ENCODE peak calls at places on chromosomes 16 and 17, in six cellular contexts. One of them, this sample, is unnamed.

GRCh38 chr16:88064889-88065746 is 113.9 kb downstream of the BANP start:
- DNase-seq in activated CD4-positive, alpha-beta T cell treated with anti-CD3 and anti-CD28 coated beads, Interleukin-2, amount 50 U/mL, for 24 hours: no peak
- DNase-seq in stimulated activated CD4-positive, alpha-beta T cell treated with anti-CD3 and anti-CD28 coated beads, Interleukin-4, amount 100 ng/mL, for 1 hour: no peak
- DNase-seq in anterior cingulate cortex: no peak
- DNase-seq in MG63: no peak
- DNase-seq in ELF-1: peak
- DNase-seq in this sample: no peak

GRCh38 chr17:44786551-44787081 is 27.8 kb downstream of the ADAM11 start:
- DNase-seq in activated CD4-positive, alpha-beta T cell treated with anti-CD3 and anti-CD28 coated beads, Interleukin-2, amount 50 U/mL, for 24 hours: no peak
- DNase-seq in ELF-1: no peak
- DNase-seq in MG63: no peak
- DNase-seq in anterior cingulate cortex: peak
- DNase-seq in stimulated activated CD4-positive, alpha-beta T cell treated with anti-CD3 and anti-CD28 coated beads, Interleukin-4, amount 100 ng/mL, for 1 hour: no peak
- DNase-seq in this sample: no peak

GRCh38 chr16:31874354-31875111 is 926 bp downstream of the ZNF267 start:
- DNase-seq in anterior cingulate cortex: no peak
- DNase-seq in ELF-1: peak
- DNase-seq in MG63: peak
- DNase-seq in activated CD4-positive, alpha-beta T cell treated with anti-CD3 and anti-CD28 coated beads, Interleukin-2, amount 50 U/mL, for 24 hours: no peak
- DNase-seq in stimulated activated CD4-positive, alpha-beta T cell treated with anti-CD3 and anti-CD28 coated beads, Interleukin-4, amount 100 ng/mL, for 1 hour: no peak
- DNase-seq in this sample: no peak

GRCh38 chr17:9009737-9010136 is 11.6 kb upstream of the NTN1 start:
- DNase-seq in stimulated activated CD4-positive, alpha-beta T cell treated with anti-CD3 and anti-CD28 coated beads, Interleukin-4, amount 100 ng/mL, for 1 hour: no peak
- DNase-seq in activated CD4-positive, alpha-beta T cell treated with anti-CD3 and anti-CD28 coated beads, Interleukin-2, amount 50 U/mL, for 24 hours: no peak
- DNase-seq in MG63: no peak
- DNase-seq in ELF-1: no peak
- DNase-seq in anterior cingulate cortex: no peak
- DNase-seq in this sample: no peak

GRCh38 chr16:4388275-4389021 is 16.8 kb downstream of the VASN start:
- DNase-seq in stimulated activated CD4-positive, alpha-beta T cell treated with anti-CD3 and anti-CD28 coated beads, Interleukin-4, amount 100 ng/mL, for 1 hour: no peak
- DNase-seq in activated CD4-positive, alpha-beta T cell treated with anti-CD3 and anti-CD28 coated beads, Interleukin-2, amount 50 U/mL, for 24 hours: no peak
- DNase-seq in anterior cingulate cortex: no peak
- DNase-seq in ELF-1: peak
- DNase-seq in MG63: no peak
- DNase-seq in this sample: no peak

GRCh38 chr16:31713945-31714898 is 159.4 kb upstream of the ZNF267 start:
- DNase-seq in activated CD4-positive, alpha-beta T cell treated with anti-CD3 and anti-CD28 coated beads, Interleukin-2, amount 50 U/mL, for 24 hours: no peak
- DNase-seq in anterior cingulate cortex: no peak
- DNase-seq in MG63: no peak
- DNase-seq in stimulated activated CD4-positive, alpha-beta T cell treated with anti-CD3 and anti-CD28 coated beads, Interleukin-4, amount 100 ng/mL, for 1 hour: no peak
- DNase-seq in ELF-1: peak
- DNase-seq in this sample: peak

GRCh38 chr16:78571434-78571833 is 472.0 kb downstream of the WWOX start:
- DNase-seq in ELF-1: no peak
- DNase-seq in stimulated activated CD4-positive, alpha-beta T cell treated with anti-CD3 and anti-CD28 coated beads, Interleukin-4, amount 100 ng/mL, for 1 hour: no peak
- DNase-seq in MG63: no peak
- DNase-seq in anterior cingulate cortex: no peak
- DNase-seq in activated CD4-positive, alpha-beta T cell treated with anti-CD3 and anti-CD28 coated beads, Interleukin-2, amount 50 U/mL, for 24 hours: no peak
- DNase-seq in this sample: no peak

GRCh38 chr17:29169806-29170591 is 10.2 kb downstream of the MYO18A start:
- DNase-seq in anterior cingulate cortex: no peak
- DNase-seq in stimulated activated CD4-positive, alpha-beta T cell treated with anti-CD3 and anti-CD28 coated beads, Interleukin-4, amount 100 ng/mL, for 1 hour: no peak
- DNase-seq in activated CD4-positive, alpha-beta T cell treated with anti-CD3 and anti-CD28 coated beads, Interleukin-2, amount 50 U/mL, for 24 hours: no peak
- DNase-seq in ELF-1: no peak
- DNase-seq in MG63: no peak
- DNase-seq in this sample: no peak

GRCh38 chr17:68356949-68357455 is 65.7 kb downstream of the ARSG start:
- DNase-seq in MG63: no peak
- DNase-seq in stimulated activated CD4-positive, alpha-beta T cell treated with anti-CD3 and anti-CD28 coated beads, Interleukin-4, amount 100 ng/mL, for 1 hour: no peak
- DNase-seq in activated CD4-positive, alpha-beta T cell treated with anti-CD3 and anti-CD28 coated beads, Interleukin-2, amount 50 U/mL, for 24 hours: no peak
- DNase-seq in ELF-1: no peak
- DNase-seq in anterior cingulate cortex: no peak
- DNase-seq in this sample: no peak

GRCh38 chr17:27657620-27658019 is 26.6 kb downstream of the LGALS9 start:
- DNase-seq in anterior cingulate cortex: no peak
- DNase-seq in MG63: peak
- DNase-seq in stimulated activated CD4-positive, alpha-beta T cell treated with anti-CD3 and anti-CD28 coated beads, Interleukin-4, amount 100 ng/mL, for 1 hour: no peak
- DNase-seq in activated CD4-positive, alpha-beta T cell treated with anti-CD3 and anti-CD28 coated beads, Interleukin-2, amount 50 U/mL, for 24 hours: no peak
- DNase-seq in ELF-1: no peak
- DNase-seq in this sample: no peak

GRCh38 chr17:59769891-59770290 is 62.4 kb downstream of the VMP1 start:
- DNase-seq in MG63: no peak
- DNase-seq in ELF-1: no peak
- DNase-seq in activated CD4-positive, alpha-beta T cell treated with anti-CD3 and anti-CD28 coated beads, Interleukin-2, amount 50 U/mL, for 24 hours: no peak
- DNase-seq in anterior cingulate cortex: no peak
- DNase-seq in stimulated activated CD4-positive, alpha-beta T cell treated with anti-CD3 and anti-CD28 coated beads, Interleukin-4, amount 100 ng/mL, for 1 hour: no peak
- DNase-seq in this sample: no peak

GRCh38 chr17:45125509-45125908 is 6.8 kb downstream of the PLCD3 start:
- DNase-seq in ELF-1: no peak
- DNase-seq in stimulated activated CD4-positive, alpha-beta T cell treated with anti-CD3 and anti-CD28 coated beads, Interleukin-4, amount 100 ng/mL, for 1 hour: no peak
- DNase-seq in anterior cingulate cortex: no peak
- DNase-seq in activated CD4-positive, alpha-beta T cell treated with anti-CD3 and anti-CD28 coated beads, Interleukin-2, amount 50 U/mL, for 24 hours: no peak
- DNase-seq in MG63: no peak
- DNase-seq in this sample: no peak

GRCh38 chr17:76681222-76682137 is 29.3 kb downstream of the MXRA7 start:
- DNase-seq in activated CD4-positive, alpha-beta T cell treated with anti-CD3 and anti-CD28 coated beads, Interleukin-2, amount 50 U/mL, for 24 hours: peak
- DNase-seq in MG63: peak
- DNase-seq in ELF-1: peak
- DNase-seq in stimulated activated CD4-positive, alpha-beta T cell treated with anti-CD3 and anti-CD28 coated beads, Interleukin-4, amount 100 ng/mL, for 1 hour: peak
- DNase-seq in anterior cingulate cortex: peak
- DNase-seq in this sample: no peak

GRCh38 chr16:79272141-79272577 is 328.4 kb downstream of the MAF start:
- DNase-seq in MG63: no peak
- DNase-seq in stimulated activated CD4-positive, alpha-beta T cell treated with anti-CD3 and anti-CD28 coated beads, Interleukin-4, amount 100 ng/mL, for 1 hour: peak
- DNase-seq in anterior cingulate cortex: no peak
- DNase-seq in activated CD4-positive, alpha-beta T cell treated with anti-CD3 and anti-CD28 coated beads, Interleukin-2, amount 50 U/mL, for 24 hours: peak
- DNase-seq in ELF-1: no peak
- DNase-seq in this sample: no peak

GRCh38 chr17:72422505-72423285 is 301.9 kb downstream of the SOX9 start:
- DNase-seq in MG63: peak
- DNase-seq in stimulated activated CD4-positive, alpha-beta T cell treated with anti-CD3 and anti-CD28 coated beads, Interleukin-4, amount 100 ng/mL, for 1 hour: peak
- DNase-seq in ELF-1: peak
- DNase-seq in activated CD4-positive, alpha-beta T cell treated with anti-CD3 and anti-CD28 coated beads, Interleukin-2, amount 50 U/mL, for 24 hours: no peak
- DNase-seq in anterior cingulate cortex: no peak
- DNase-seq in this sample: no peak

GRCh38 chr17:35519442-35519841 is 18.0 kb downstream of the SLFN12L start:
- DNase-seq in stimulated activated CD4-positive, alpha-beta T cell treated with anti-CD3 and anti-CD28 coated beads, Interleukin-4, amount 100 ng/mL, for 1 hour: no peak
- DNase-seq in ELF-1: no peak
- DNase-seq in MG63: no peak
- DNase-seq in activated CD4-positive, alpha-beta T cell treated with anti-CD3 and anti-CD28 coated beads, Interleukin-2, amount 50 U/mL, for 24 hours: no peak
- DNase-seq in anterior cingulate cortex: no peak
- DNase-seq in this sample: no peak

GRCh38 chr17:73591278-73592078 is 52.8 kb downstream of the SDK2 start:
- DNase-seq in activated CD4-positive, alpha-beta T cell treated with anti-CD3 and anti-CD28 coated beads, Interleukin-2, amount 50 U/mL, for 24 hours: no peak
- DNase-seq in ELF-1: no peak
- DNase-seq in MG63: no peak
- DNase-seq in anterior cingulate cortex: no peak
- DNase-seq in stimulated activated CD4-positive, alpha-beta T cell treated with anti-CD3 and anti-CD28 coated beads, Interleukin-4, amount 100 ng/mL, for 1 hour: peak
- DNase-seq in this sample: no peak

GRCh38 chr17:79814966-79815835 is 18.3 kb upstream of the CBX8 start:
- DNase-seq in activated CD4-positive, alpha-beta T cell treated with anti-CD3 and anti-CD28 coated beads, Interleukin-2, amount 50 U/mL, for 24 hours: no peak
- DNase-seq in stimulated activated CD4-positive, alpha-beta T cell treated with anti-CD3 and anti-CD28 coated beads, Interleukin-4, amount 100 ng/mL, for 1 hour: no peak
- DNase-seq in ELF-1: peak
- DNase-seq in MG63: peak
- DNase-seq in anterior cingulate cortex: no peak
- DNase-seq in this sample: no peak

GRCh38 chr17:61474235-61474927 is 22.2 kb downstream of the TBX4 start:
- DNase-seq in MG63: peak
- DNase-seq in ELF-1: no peak
- DNase-seq in stimulated activated CD4-positive, alpha-beta T cell treated with anti-CD3 and anti-CD28 coated beads, Interleukin-4, amount 100 ng/mL, for 1 hour: no peak
- DNase-seq in anterior cingulate cortex: no peak
- DNase-seq in activated CD4-positive, alpha-beta T cell treated with anti-CD3 and anti-CD28 coated beads, Interleukin-2, amount 50 U/mL, for 24 hours: no peak
- DNase-seq in this sample: no peak

GRCh38 chr17:8940866-8941471 is 24.5 kb downstream of the PIK3R5 start:
- DNase-seq in MG63: no peak
- DNase-seq in ELF-1: no peak
- DNase-seq in anterior cingulate cortex: no peak
- DNase-seq in stimulated activated CD4-positive, alpha-beta T cell treated with anti-CD3 and anti-CD28 coated beads, Interleukin-4, amount 100 ng/mL, for 1 hour: peak
- DNase-seq in activated CD4-positive, alpha-beta T cell treated with anti-CD3 and anti-CD28 coated beads, Interleukin-2, amount 50 U/mL, for 24 hours: no peak
- DNase-seq in this sample: no peak

GRCh38 chr17:12982224-12982623 is 35.6 kb downstream of the ELAC2 start:
- DNase-seq in ELF-1: no peak
- DNase-seq in stimulated activated CD4-positive, alpha-beta T cell treated with anti-CD3 and anti-CD28 coated beads, Interleukin-4, amount 100 ng/mL, for 1 hour: no peak
- DNase-seq in anterior cingulate cortex: no peak
- DNase-seq in activated CD4-positive, alpha-beta T cell treated with anti-CD3 and anti-CD28 coated beads, Interleukin-2, amount 50 U/mL, for 24 hours: no peak
- DNase-seq in MG63: no peak
- DNase-seq in this sample: no peak

GRCh38 chr17:7856081-7856791 is 1.1 kb downstream of the NAA38 start:
- DNase-seq in ELF-1: peak
- DNase-seq in stimulated activated CD4-positive, alpha-beta T cell treated with anti-CD3 and anti-CD28 coated beads, Interleukin-4, amount 100 ng/mL, for 1 hour: peak
- DNase-seq in anterior cingulate cortex: no peak
- DNase-seq in activated CD4-positive, alpha-beta T cell treated with anti-CD3 and anti-CD28 coated beads, Interleukin-2, amount 50 U/mL, for 24 hours: no peak
- DNase-seq in MG63: no peak
- DNase-seq in this sample: no peak

GRCh38 chr16:24645739-24646645 is 83.5 kb upstream of the TNRC6A start:
- DNase-seq in anterior cingulate cortex: no peak
- DNase-seq in ELF-1: no peak
- DNase-seq in activated CD4-positive, alpha-beta T cell treated with anti-CD3 and anti-CD28 coated beads, Interleukin-2, amount 50 U/mL, for 24 hours: no peak
- DNase-seq in stimulated activated CD4-positive, alpha-beta T cell treated with anti-CD3 and anti-CD28 coated beads, Interleukin-4, amount 100 ng/mL, for 1 hour: no peak
- DNase-seq in MG63: peak
- DNase-seq in this sample: no peak

GRCh38 chr17:37039269-37039668 is 90.5 kb downstream of the AATF start:
- DNase-seq in stimulated activated CD4-positive, alpha-beta T cell treated with anti-CD3 and anti-CD28 coated beads, Interleukin-4, amount 100 ng/mL, for 1 hour: no peak
- DNase-seq in MG63: no peak
- DNase-seq in ELF-1: no peak
- DNase-seq in anterior cingulate cortex: no peak
- DNase-seq in activated CD4-positive, alpha-beta T cell treated with anti-CD3 and anti-CD28 coated beads, Interleukin-2, amount 50 U/mL, for 24 hours: no peak
- DNase-seq in this sample: peak

GRCh38 chr16:57590654-57591085 is 37.8 kb upstream of the ADGRG1 start:
- DNase-seq in activated CD4-positive, alpha-beta T cell treated with anti-CD3 and anti-CD28 coated beads, Interleukin-2, amount 50 U/mL, for 24 hours: no peak
- DNase-seq in stimulated activated CD4-positive, alpha-beta T cell treated with anti-CD3 and anti-CD28 coated beads, Interleukin-4, amount 100 ng/mL, for 1 hour: no peak
- DNase-seq in anterior cingulate cortex: no peak
- DNase-seq in MG63: peak
- DNase-seq in ELF-1: no peak
- DNase-seq in this sample: no peak

GRCh38 chr16:64122177-64122576 is 999.7 kb downstream of the CDH11 start:
- DNase-seq in MG63: no peak
- DNase-seq in ELF-1: no peak
- DNase-seq in anterior cingulate cortex: no peak
- DNase-seq in stimulated activated CD4-positive, alpha-beta T cell treated with anti-CD3 and anti-CD28 coated beads, Interleukin-4, amount 100 ng/mL, for 1 hour: no peak
- DNase-seq in activated CD4-positive, alpha-beta T cell treated with anti-CD3 and anti-CD28 coated beads, Interleukin-2, amount 50 U/mL, for 24 hours: no peak
- DNase-seq in this sample: no peak

GRCh38 chr16:89696598-89697128 is 4.8 kb downstream of the SPATA2L start:
- DNase-seq in ELF-1: no peak
- DNase-seq in MG63: no peak
- DNase-seq in stimulated activated CD4-positive, alpha-beta T cell treated with anti-CD3 and anti-CD28 coated beads, Interleukin-4, amount 100 ng/mL, for 1 hour: no peak
- DNase-seq in activated CD4-positive, alpha-beta T cell treated with anti-CD3 and anti-CD28 coated beads, Interleukin-2, amount 50 U/mL, for 24 hours: no peak
- DNase-seq in anterior cingulate cortex: no peak
- DNase-seq in this sample: no peak

GRCh38 chr16:69566437-69567030 is 768 bp downstream of the NFAT5 start:
- DNase-seq in anterior cingulate cortex: no peak
- DNase-seq in stimulated activated CD4-positive, alpha-beta T cell treated with anti-CD3 and anti-CD28 coated beads, Interleukin-4, amount 100 ng/mL, for 1 hour: peak
- DNase-seq in MG63: peak
- DNase-seq in activated CD4-positive, alpha-beta T cell treated with anti-CD3 and anti-CD28 coated beads, Interleukin-2, amount 50 U/mL, for 24 hours: no peak
- DNase-seq in ELF-1: peak
- DNase-seq in this sample: no peak

GRCh38 chr17:34242553-34242952 is 12.5 kb upstream of the CCL2 start:
- DNase-seq in stimulated activated CD4-positive, alpha-beta T cell treated with anti-CD3 and anti-CD28 coated beads, Interleukin-4, amount 100 ng/mL, for 1 hour: no peak
- DNase-seq in MG63: no peak
- DNase-seq in anterior cingulate cortex: no peak
- DNase-seq in activated CD4-positive, alpha-beta T cell treated with anti-CD3 and anti-CD28 coated beads, Interleukin-2, amount 50 U/mL, for 24 hours: no peak
- DNase-seq in ELF-1: no peak
- DNase-seq in this sample: no peak

This sample was measured in LNCaP clone FGC.